ENCODE peak calls at places on chromosomes 6 and 20, in six cellular contexts. One of them, this sample, is unnamed.
A peak's percentile ranks its signal among the peaks of the same experiment; 100 is the strongest.

GRCh38 chr6:17202526-17202925 is 78.6 kb upstream of the RBM24 start:
- DNase-seq in thyroid gland: no peak
- DNase-seq in PC-3: no peak
- DNase-seq in uterus: no peak
- DNase-seq in fibroblast of mammary gland: no peak
- DNase-seq in fibroblast of the aortic adventitia: no peak
- DNase-seq in this sample: no peak

GRCh38 chr6:129525055-129525454 is 184.9 kb downstream of the ARHGAP18 start:
- DNase-seq in thyroid gland: no peak
- DNase-seq in PC-3: no peak
- DNase-seq in uterus: no peak
- DNase-seq in fibroblast of mammary gland: peak; percentile 79
- DNase-seq in fibroblast of the aortic adventitia: no peak
- DNase-seq in this sample: no peak

GRCh38 chr6:47000842-47001241 is 41.3 kb downstream of the ADGRF1 start:
- DNase-seq in thyroid gland: no peak
- DNase-seq in PC-3: peak; percentile 46
- DNase-seq in uterus: no peak
- DNase-seq in fibroblast of mammary gland: no peak
- DNase-seq in fibroblast of the aortic adventitia: no peak
- DNase-seq in this sample: no peak

GRCh38 chr6:99575544-99576227 is 7.2 kb upstream of the CCNC start:
- DNase-seq in thyroid gland: no peak
- DNase-seq in PC-3: no peak
- DNase-seq in uterus: no peak
- DNase-seq in fibroblast of mammary gland: no peak
- DNase-seq in fibroblast of the aortic adventitia: no peak
- DNase-seq in this sample: no peak

GRCh38 chr20:4297141-4297826 is 281.9 kb upstream of the RNF24 start:
- DNase-seq in thyroid gland: no peak
- DNase-seq in PC-3: no peak
- DNase-seq in uterus: peak; percentile 55
- DNase-seq in fibroblast of mammary gland: peak; percentile 61
- DNase-seq in fibroblast of the aortic adventitia: peak; percentile 46
- DNase-seq in this sample: no peak

GRCh38 chr6:80003841-80004198 is 629 bp upstream of the TTK start:
- DNase-seq in thyroid gland: peak; percentile 51
- DNase-seq in PC-3: no peak
- DNase-seq in uterus: peak; percentile 25
- DNase-seq in fibroblast of mammary gland: no peak
- DNase-seq in fibroblast of the aortic adventitia: no peak
- DNase-seq in this sample: no peak

GRCh38 chr6:31422587-31422986 is 19.2 kb downstream of the MICA start:
- DNase-seq in thyroid gland: no peak
- DNase-seq in PC-3: no peak
- DNase-seq in uterus: no peak
- DNase-seq in fibroblast of mammary gland: no peak
- DNase-seq in fibroblast of the aortic adventitia: no peak
- DNase-seq in this sample: no peak

GRCh38 chr20:37912874-37913273 is 9.9 kb downstream of the VSTM2L start:
- DNase-seq in thyroid gland: no peak
- DNase-seq in PC-3: no peak
- DNase-seq in uterus: no peak
- DNase-seq in fibroblast of mammary gland: no peak
- DNase-seq in fibroblast of the aortic adventitia: no peak
- DNase-seq in this sample: no peak

GRCh38 chr20:52565614-52566013 is 374.0 kb upstream of the ZFP64 start:
- DNase-seq in thyroid gland: no peak
- DNase-seq in PC-3: no peak
- DNase-seq in uterus: no peak
- DNase-seq in fibroblast of mammary gland: no peak
- DNase-seq in fibroblast of the aortic adventitia: no peak
- DNase-seq in this sample: no peak

GRCh38 chr6:157240059-157240959 is 83.0 kb downstream of the TMEM242 start:
- DNase-seq in thyroid gland: no peak
- DNase-seq in PC-3: peak; percentile 60
- DNase-seq in uterus: peak; percentile 94
- DNase-seq in fibroblast of mammary gland: peak; percentile 82
- DNase-seq in fibroblast of the aortic adventitia: peak; percentile 71
- DNase-seq in this sample: no peak

GRCh38 chr6:168609914-168610490 is 169.0 kb downstream of the SMOC2 start:
- DNase-seq in thyroid gland: no peak
- DNase-seq in PC-3: no peak
- DNase-seq in uterus: peak; percentile 90
- DNase-seq in fibroblast of mammary gland: no peak
- DNase-seq in fibroblast of the aortic adventitia: no peak
- DNase-seq in this sample: no peak

GRCh38 chr20:44166008-44166407 is 21.0 kb downstream of the JPH2 start:
- DNase-seq in thyroid gland: no peak
- DNase-seq in PC-3: peak; percentile 98
- DNase-seq in uterus: no peak
- DNase-seq in fibroblast of mammary gland: peak; percentile 29
- DNase-seq in fibroblast of the aortic adventitia: peak; percentile 25
- DNase-seq in this sample: no peak

GRCh38 chr6:36024154-36024760 is at the start of gene SLC26A8:
- DNase-seq in thyroid gland: peak; percentile 9
- DNase-seq in PC-3: no peak
- DNase-seq in uterus: no peak
- DNase-seq in fibroblast of mammary gland: no peak
- DNase-seq in fibroblast of the aortic adventitia: no peak
- DNase-seq in this sample: no peak

GRCh38 chr6:2876210-2877056 is 26.7 kb downstream of the SERPINB9 start:
- DNase-seq in thyroid gland: peak; percentile 74
- DNase-seq in PC-3: peak; percentile 68
- DNase-seq in uterus: peak; percentile 70
- DNase-seq in fibroblast of mammary gland: peak; percentile 94
- DNase-seq in fibroblast of the aortic adventitia: peak; percentile 95
- DNase-seq in this sample: peak; percentile 85

GRCh38 chr6:57040011-57040410 is 6.5 kb upstream of the KIAA1586 start:
- DNase-seq in thyroid gland: no peak
- DNase-seq in PC-3: peak; percentile 10
- DNase-seq in uterus: no peak
- DNase-seq in fibroblast of mammary gland: peak; percentile 9
- DNase-seq in fibroblast of the aortic adventitia: no peak
- DNase-seq in this sample: no peak

GRCh38 chr20:50328161-50328979 is 137.7 kb downstream of the CEBPB start:
- DNase-seq in thyroid gland: no peak
- DNase-seq in PC-3: no peak
- DNase-seq in uterus: no peak
- DNase-seq in fibroblast of mammary gland: no peak
- DNase-seq in fibroblast of the aortic adventitia: no peak
- DNase-seq in this sample: no peak

GRCh38 chr20:44643596-44644383 is 7.7 kb downstream of the ADA start:
- DNase-seq in thyroid gland: peak; percentile 28
- DNase-seq in PC-3: peak; percentile 80
- DNase-seq in uterus: peak; percentile 66
- DNase-seq in fibroblast of mammary gland: peak; percentile 79
- DNase-seq in fibroblast of the aortic adventitia: peak; percentile 54
- DNase-seq in this sample: peak; percentile 95

GRCh38 chr6:136529655-136530054 is 20.6 kb downstream of the MAP7 start:
- DNase-seq in thyroid gland: no peak
- DNase-seq in PC-3: no peak
- DNase-seq in uterus: no peak
- DNase-seq in fibroblast of mammary gland: no peak
- DNase-seq in fibroblast of the aortic adventitia: no peak
- DNase-seq in this sample: peak; percentile 13

GRCh38 chr20:50724112-50724724 is 7.2 kb upstream of the PARD6B start:
- DNase-seq in thyroid gland: peak; percentile 15
- DNase-seq in PC-3: no peak
- DNase-seq in uterus: no peak
- DNase-seq in fibroblast of mammary gland: no peak
- DNase-seq in fibroblast of the aortic adventitia: no peak
- DNase-seq in this sample: no peak

GRCh38 chr20:19816386-19816785 is 58.3 kb downstream of the RIN2 start:
- DNase-seq in thyroid gland: no peak
- DNase-seq in PC-3: peak; percentile 49
- DNase-seq in uterus: no peak
- DNase-seq in fibroblast of mammary gland: no peak
- DNase-seq in fibroblast of the aortic adventitia: no peak
- DNase-seq in this sample: no peak

GRCh38 chr20:1874534-1875168 is 20.6 kb upstream of the SIRPA start:
- DNase-seq in thyroid gland: no peak
- DNase-seq in PC-3: no peak
- DNase-seq in uterus: no peak
- DNase-seq in fibroblast of mammary gland: no peak
- DNase-seq in fibroblast of the aortic adventitia: no peak
- DNase-seq in this sample: no peak

GRCh38 chr6:47195251-47195650 is 114.5 kb downstream of the TNFRSF21 start:
- DNase-seq in thyroid gland: no peak
- DNase-seq in PC-3: no peak
- DNase-seq in uterus: no peak
- DNase-seq in fibroblast of mammary gland: peak; percentile 45
- DNase-seq in fibroblast of the aortic adventitia: peak; percentile 53
- DNase-seq in this sample: no peak

GRCh38 chr6:26033132-26033941 is 53.9 kb upstream of the HFE start:
- DNase-seq in thyroid gland: peak; percentile 70
- DNase-seq in PC-3: peak; percentile 97
- DNase-seq in uterus: peak; percentile 78
- DNase-seq in fibroblast of mammary gland: peak; percentile 99
- DNase-seq in fibroblast of the aortic adventitia: peak; percentile 99
- DNase-seq in this sample: peak; percentile 95

GRCh38 chr6:72624557-72625160 is 2.8 kb downstream of the KCNQ5 start:
- DNase-seq in thyroid gland: no peak
- DNase-seq in PC-3: peak; percentile 42
- DNase-seq in uterus: no peak
- DNase-seq in fibroblast of mammary gland: peak; percentile 26
- DNase-seq in fibroblast of the aortic adventitia: peak; percentile 39
- DNase-seq in this sample: peak; percentile 51

GRCh38 chr6:23145801-23146200 is 576.4 kb downstream of the HDGFL1 start:
- DNase-seq in thyroid gland: no peak
- DNase-seq in PC-3: no peak
- DNase-seq in uterus: no peak
- DNase-seq in fibroblast of mammary gland: peak; percentile 73
- DNase-seq in fibroblast of the aortic adventitia: peak; percentile 29
- DNase-seq in this sample: no peak

GRCh38 chr20:46970937-46971630 is 76.4 kb downstream of the EYA2 start:
- DNase-seq in thyroid gland: no peak
- DNase-seq in PC-3: peak; percentile 80
- DNase-seq in uterus: no peak
- DNase-seq in fibroblast of mammary gland: peak; percentile 84
- DNase-seq in fibroblast of the aortic adventitia: peak; percentile 91
- DNase-seq in this sample: peak; percentile 95

GRCh38 chr20:32325706-32326506 is 32.2 kb upstream of the ASXL1 start:
- DNase-seq in thyroid gland: no peak
- DNase-seq in PC-3: peak; percentile 96
- DNase-seq in uterus: no peak
- DNase-seq in fibroblast of mammary gland: peak; percentile 68
- DNase-seq in fibroblast of the aortic adventitia: peak; percentile 76
- DNase-seq in this sample: peak; percentile 93

GRCh38 chr6:167662881-167663205 is 163.9 kb upstream of the AFDN start:
- DNase-seq in thyroid gland: no peak
- DNase-seq in PC-3: no peak
- DNase-seq in uterus: no peak
- DNase-seq in fibroblast of mammary gland: no peak
- DNase-seq in fibroblast of the aortic adventitia: no peak
- DNase-seq in this sample: no peak

GRCh38 chr6:117465691-117466090 is 16.8 kb upstream of the DCBLD1 start:
- DNase-seq in thyroid gland: no peak
- DNase-seq in PC-3: no peak
- DNase-seq in uterus: no peak
- DNase-seq in fibroblast of mammary gland: no peak
- DNase-seq in fibroblast of the aortic adventitia: no peak
- DNase-seq in this sample: no peak

GRCh38 chr6:150256618-150257272 is 112.1 kb upstream of the IYD start:
- DNase-seq in thyroid gland: no peak
- DNase-seq in PC-3: peak; percentile 60
- DNase-seq in uterus: no peak
- DNase-seq in fibroblast of mammary gland: peak; percentile 95
- DNase-seq in fibroblast of the aortic adventitia: peak; percentile 78
- DNase-seq in this sample: peak; percentile 100

GRCh38 chr20:26169506-26169905 is 472.9 kb upstream of the ZNF337 start:
- DNase-seq in thyroid gland: no peak
- DNase-seq in PC-3: no peak
- DNase-seq in uterus: no peak
- DNase-seq in fibroblast of mammary gland: peak; percentile 28
- DNase-seq in fibroblast of the aortic adventitia: peak; percentile 52
- DNase-seq in this sample: no peak

GRCh38 chr6:157063935-157064322 is 259.4 kb downstream of the TMEM242 start:
- DNase-seq in thyroid gland: no peak
- DNase-seq in PC-3: no peak
- DNase-seq in uterus: no peak
- DNase-seq in fibroblast of mammary gland: no peak
- DNase-seq in fibroblast of the aortic adventitia: no peak
- DNase-seq in this sample: no peak

GRCh38 chr6:116371384-116372209 is 850 bp downstream of the DSE start:
- DNase-seq in thyroid gland: peak; percentile 44
- DNase-seq in PC-3: peak; percentile 82
- DNase-seq in uterus: peak; percentile 83
- DNase-seq in fibroblast of mammary gland: peak; percentile 94
- DNase-seq in fibroblast of the aortic adventitia: peak; percentile 89
- DNase-seq in this sample: peak; percentile 86

DNA sequence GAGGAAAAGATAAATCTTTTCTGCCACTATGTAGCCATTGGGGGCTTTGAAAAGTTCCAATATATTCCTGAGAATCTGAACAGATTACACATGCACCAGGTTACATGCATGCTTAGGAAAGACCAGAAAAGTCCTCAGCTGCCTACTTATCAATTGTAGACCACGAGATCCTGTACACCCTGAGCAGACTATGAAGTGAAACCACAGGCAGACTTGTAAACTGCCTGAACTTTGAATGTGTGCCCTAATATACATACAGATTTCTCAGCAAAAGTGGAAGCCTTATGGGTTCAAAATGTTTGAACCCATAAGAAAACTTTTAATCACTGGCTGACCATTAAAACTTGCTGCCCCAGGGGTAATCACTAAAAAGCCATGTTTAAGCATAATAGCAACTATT is 273.5 kb upstream of the RUNX2 start:
- DNase-seq in thyroid gland: no peak
- DNase-seq in PC-3: no peak
- DNase-seq in uterus: no peak
- DNase-seq in fibroblast of mammary gland: no peak
- DNase-seq in fibroblast of the aortic adventitia: no peak
- DNase-seq in this sample: no peak
- TF ChIP-seq CTCF in thyroid gland: no peak
- TF ChIP-seq CTCF in PC-3: no peak
- TF ChIP-seq CTCF in uterus: no peak
- TF ChIP-seq CTCF in fibroblast of mammary gland: no peak
- TF ChIP-seq CTCF in fibroblast of the aortic adventitia: no peak
- TF ChIP-seq CTCF in this sample: no peak

GRCh38 chr6:75070244-75070643 is 135.6 kb downstream of the COL12A1 start:
- DNase-seq in thyroid gland: no peak
- DNase-seq in PC-3: no peak
- DNase-seq in uterus: no peak
- DNase-seq in fibroblast of mammary gland: no peak
- DNase-seq in fibroblast of the aortic adventitia: no peak
- DNase-seq in this sample: no peak
- TF ChIP-seq CTCF in thyroid gland: no peak
- TF ChIP-seq CTCF in PC-3: no peak
- TF ChIP-seq CTCF in uterus: no peak
- TF ChIP-seq CTCF in fibroblast of mammary gland: peak; percentile 19
- TF ChIP-seq CTCF in fibroblast of the aortic adventitia: no peak
- TF ChIP-seq CTCF in this sample: no peak

GRCh38 chr6:12482386-12482785 is 192.2 kb downstream of the EDN1 start:
- DNase-seq in thyroid gland: no peak
- DNase-seq in PC-3: peak; percentile 25
- DNase-seq in uterus: no peak
- DNase-seq in fibroblast of mammary gland: no peak
- DNase-seq in fibroblast of the aortic adventitia: no peak
- DNase-seq in this sample: no peak
- TF ChIP-seq CTCF in thyroid gland: no peak
- TF ChIP-seq CTCF in PC-3: peak; percentile 53
- TF ChIP-seq CTCF in uterus: no peak
- TF ChIP-seq CTCF in fibroblast of mammary gland: peak; percentile 15
- TF ChIP-seq CTCF in fibroblast of the aortic adventitia: no peak
- TF ChIP-seq CTCF in this sample: peak; percentile 18

GRCh38 chr6:119986934-119987549 is 637.5 kb upstream of the MAN1A1 start:
- DNase-seq in thyroid gland: no peak
- DNase-seq in PC-3: no peak
- DNase-seq in uterus: no peak
- DNase-seq in fibroblast of mammary gland: no peak
- DNase-seq in fibroblast of the aortic adventitia: no peak
- DNase-seq in this sample: no peak
- TF ChIP-seq CTCF in thyroid gland: no peak
- TF ChIP-seq CTCF in PC-3: no peak
- TF ChIP-seq CTCF in uterus: no peak
- TF ChIP-seq CTCF in fibroblast of mammary gland: no peak
- TF ChIP-seq CTCF in fibroblast of the aortic adventitia: no peak
- TF ChIP-seq CTCF in this sample: no peak

This sample was measured in bronchial epithelial cell.